ENCODE peak calls at places on chromosomes 1 and 21, in nine cellular contexts. One of them, this sample, is unnamed.

GRCh38 chr1:182195733-182196132 is 134.2 kb upstream of the ZNF648 start:
- DNase-seq in cardiac muscle cell: no peak
- DNase-seq in cardiac fibroblast: no peak
- DNase-seq in heart left ventricle: no peak
- DNase-seq in spleen: no peak
- DNase-seq in stomach: no peak
- DNase-seq in Calu3: no peak
- DNase-seq in H1: no peak
- DNase-seq in astrocyte of the spinal cord: no peak
- DNase-seq in this sample: no peak

GRCh38 chr21:41403966-41404365 is 22.1 kb upstream of the MX1 start:
- DNase-seq in spleen: no peak
- DNase-seq in heart left ventricle: no peak
- DNase-seq in astrocyte of the spinal cord: no peak
- DNase-seq in H1: no peak
- DNase-seq in cardiac fibroblast: no peak
- DNase-seq in stomach: no peak
- DNase-seq in cardiac muscle cell: no peak
- DNase-seq in Calu3: no peak
- DNase-seq in this sample: peak

GRCh38 chr21:29145837-29146453 is 15.5 kb downstream of the MAP3K7CL start:
- DNase-seq in H1: no peak
- DNase-seq in astrocyte of the spinal cord: no peak
- DNase-seq in stomach: no peak
- DNase-seq in cardiac fibroblast: no peak
- DNase-seq in spleen: no peak
- DNase-seq in heart left ventricle: no peak
- DNase-seq in Calu3: no peak
- DNase-seq in cardiac muscle cell: no peak
- DNase-seq in this sample: no peak

GRCh38 chr1:53592521-53592982 is 133.4 kb downstream of the DMRTB1 start:
- DNase-seq in heart left ventricle: no peak
- DNase-seq in astrocyte of the spinal cord: peak
- DNase-seq in cardiac fibroblast: peak
- DNase-seq in H1: no peak
- DNase-seq in stomach: peak
- DNase-seq in Calu3: peak
- DNase-seq in cardiac muscle cell: peak
- DNase-seq in spleen: no peak
- DNase-seq in this sample: no peak

GRCh38 chr1:10651377-10651776 is 145.1 kb downstream of the CASZ1 start:
- DNase-seq in H1: peak
- DNase-seq in spleen: no peak
- DNase-seq in stomach: no peak
- DNase-seq in heart left ventricle: no peak
- DNase-seq in cardiac muscle cell: peak
- DNase-seq in Calu3: no peak
- DNase-seq in astrocyte of the spinal cord: no peak
- DNase-seq in cardiac fibroblast: no peak
- DNase-seq in this sample: peak

GRCh38 chr1:112872551-112872962 is 83.4 kb downstream of the SLC16A1 start:
- DNase-seq in stomach: no peak
- DNase-seq in cardiac fibroblast: no peak
- DNase-seq in cardiac muscle cell: peak
- DNase-seq in heart left ventricle: no peak
- DNase-seq in spleen: no peak
- DNase-seq in astrocyte of the spinal cord: no peak
- DNase-seq in Calu3: no peak
- DNase-seq in H1: no peak
- DNase-seq in this sample: no peak

GRCh38 chr21:41250519-41250918 is 66.1 kb upstream of the FAM3B start:
- DNase-seq in stomach: peak
- DNase-seq in cardiac muscle cell: peak
- DNase-seq in cardiac fibroblast: peak
- DNase-seq in heart left ventricle: no peak
- DNase-seq in Calu3: no peak
- DNase-seq in H1: no peak
- DNase-seq in spleen: no peak
- DNase-seq in astrocyte of the spinal cord: peak
- DNase-seq in this sample: no peak

GRCh38 chr1:114218397-114219237 is 64.9 kb upstream of the SYT6 start:
- DNase-seq in cardiac muscle cell: peak
- DNase-seq in H1: no peak
- DNase-seq in Calu3: no peak
- DNase-seq in cardiac fibroblast: no peak
- DNase-seq in spleen: no peak
- DNase-seq in heart left ventricle: no peak
- DNase-seq in astrocyte of the spinal cord: no peak
- DNase-seq in stomach: no peak
- DNase-seq in this sample: no peak

GRCh38 chr21:44710756-44711326 is 531 bp downstream of the TSPEAR start:
- DNase-seq in stomach: no peak
- DNase-seq in H1: peak
- DNase-seq in cardiac muscle cell: no peak
- DNase-seq in astrocyte of the spinal cord: no peak
- DNase-seq in cardiac fibroblast: no peak
- DNase-seq in heart left ventricle: no peak
- DNase-seq in spleen: no peak
- DNase-seq in Calu3: no peak
- DNase-seq in this sample: no peak

GRCh38 chr1:153519242-153519641 is 16.5 kb downstream of the S100A6 start:
- DNase-seq in heart left ventricle: no peak
- DNase-seq in cardiac fibroblast: no peak
- DNase-seq in spleen: no peak
- DNase-seq in Calu3: no peak
- DNase-seq in stomach: no peak
- DNase-seq in cardiac muscle cell: no peak
- DNase-seq in H1: no peak
- DNase-seq in astrocyte of the spinal cord: no peak
- DNase-seq in this sample: no peak

GRCh38 chr1:18724001-18724411 is 93.4 kb downstream of the PAX7 start:
- DNase-seq in cardiac muscle cell: no peak
- DNase-seq in astrocyte of the spinal cord: no peak
- DNase-seq in H1: peak
- DNase-seq in cardiac fibroblast: no peak
- DNase-seq in stomach: no peak
- DNase-seq in spleen: no peak
- DNase-seq in Calu3: no peak
- DNase-seq in heart left ventricle: no peak
- DNase-seq in this sample: peak

GRCh38 chr1:211811126-211811525 is 19.4 kb downstream of the LPGAT1 start:
- DNase-seq in stomach: no peak
- DNase-seq in heart left ventricle: no peak
- DNase-seq in cardiac muscle cell: no peak
- DNase-seq in cardiac fibroblast: peak
- DNase-seq in H1: no peak
- DNase-seq in spleen: no peak
- DNase-seq in astrocyte of the spinal cord: no peak
- DNase-seq in Calu3: no peak
- DNase-seq in this sample: no peak

GRCh38 chr1:204684551-204685235 is 845 bp downstream of the LRRN2 start:
- DNase-seq in spleen: no peak
- DNase-seq in H1: peak
- DNase-seq in stomach: no peak
- DNase-seq in cardiac muscle cell: peak
- DNase-seq in astrocyte of the spinal cord: no peak
- DNase-seq in cardiac fibroblast: no peak
- DNase-seq in Calu3: peak
- DNase-seq in heart left ventricle: peak
- DNase-seq in this sample: peak

GRCh38 chr1:99659755-99660210 is 13.9 kb downstream of the PALMD start:
- DNase-seq in spleen: no peak
- DNase-seq in cardiac muscle cell: peak
- DNase-seq in cardiac fibroblast: peak
- DNase-seq in heart left ventricle: no peak
- DNase-seq in stomach: no peak
- DNase-seq in H1: no peak
- DNase-seq in astrocyte of the spinal cord: peak
- DNase-seq in Calu3: peak
- DNase-seq in this sample: no peak

DNA sequence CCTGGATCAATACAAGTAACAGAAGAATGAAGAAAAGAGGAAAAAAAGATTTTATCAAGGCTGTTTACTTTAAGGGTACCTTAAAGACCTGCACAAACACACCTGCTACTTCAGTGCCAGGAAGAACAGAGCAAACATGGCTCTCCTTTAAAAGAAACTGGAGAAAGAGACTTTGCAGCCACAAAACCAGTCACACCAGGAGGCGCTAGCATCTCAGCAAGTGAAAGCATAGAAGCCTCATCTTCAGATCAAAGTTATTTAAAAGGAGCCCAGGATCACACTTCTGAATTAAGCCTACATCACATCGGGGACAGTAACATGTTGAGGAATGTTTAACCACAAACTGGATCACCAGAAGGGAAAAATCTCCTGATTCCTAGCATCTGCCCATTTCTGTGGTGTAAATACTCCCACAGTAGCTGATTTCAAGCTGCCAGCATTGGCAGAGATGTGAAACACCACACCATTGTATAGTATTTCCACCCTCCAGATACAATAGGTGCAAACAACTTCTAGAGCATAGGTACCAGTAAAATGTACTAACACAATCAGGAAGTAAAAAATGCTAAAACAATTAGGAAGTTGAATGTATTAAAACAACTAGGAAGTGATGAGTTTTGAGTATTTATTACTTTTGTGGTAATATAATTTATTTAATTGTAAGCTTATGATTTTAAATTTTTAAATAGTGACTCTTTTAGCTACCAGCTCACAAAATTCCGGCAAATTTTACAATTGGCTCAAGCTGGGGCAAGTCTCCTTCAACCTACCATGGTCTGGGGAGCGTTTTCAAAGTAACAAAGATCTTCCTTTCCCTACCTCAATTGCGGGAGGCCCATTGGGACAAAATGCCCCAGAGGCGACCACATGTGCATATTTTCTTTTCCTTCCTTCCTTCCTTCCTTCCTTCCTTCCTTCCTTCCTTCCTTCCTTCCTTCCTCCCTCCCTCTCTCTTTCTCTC is 105.3 kb upstream of the CLDN14 start:
- DNase-seq in Calu3: no peak
- DNase-seq in spleen: no peak
- DNase-seq in cardiac fibroblast: peak
- DNase-seq in heart left ventricle: no peak
- DNase-seq in stomach: no peak
- DNase-seq in cardiac muscle cell: no peak
- DNase-seq in H1: no peak
- DNase-seq in astrocyte of the spinal cord: no peak
- DNase-seq in this sample: no peak
- TF ChIP-seq CTCF in Calu3: no peak
- TF ChIP-seq CTCF in spleen: no peak
- TF ChIP-seq CTCF in cardiac fibroblast: no peak
- TF ChIP-seq CTCF in heart left ventricle: no peak
- TF ChIP-seq CTCF in stomach: no peak
- TF ChIP-seq CTCF in cardiac muscle cell: peak
- TF ChIP-seq CTCF in H1: peak
- TF ChIP-seq CTCF in astrocyte of the spinal cord: peak
- TF ChIP-seq CTCF in this sample: no peak

DNA sequence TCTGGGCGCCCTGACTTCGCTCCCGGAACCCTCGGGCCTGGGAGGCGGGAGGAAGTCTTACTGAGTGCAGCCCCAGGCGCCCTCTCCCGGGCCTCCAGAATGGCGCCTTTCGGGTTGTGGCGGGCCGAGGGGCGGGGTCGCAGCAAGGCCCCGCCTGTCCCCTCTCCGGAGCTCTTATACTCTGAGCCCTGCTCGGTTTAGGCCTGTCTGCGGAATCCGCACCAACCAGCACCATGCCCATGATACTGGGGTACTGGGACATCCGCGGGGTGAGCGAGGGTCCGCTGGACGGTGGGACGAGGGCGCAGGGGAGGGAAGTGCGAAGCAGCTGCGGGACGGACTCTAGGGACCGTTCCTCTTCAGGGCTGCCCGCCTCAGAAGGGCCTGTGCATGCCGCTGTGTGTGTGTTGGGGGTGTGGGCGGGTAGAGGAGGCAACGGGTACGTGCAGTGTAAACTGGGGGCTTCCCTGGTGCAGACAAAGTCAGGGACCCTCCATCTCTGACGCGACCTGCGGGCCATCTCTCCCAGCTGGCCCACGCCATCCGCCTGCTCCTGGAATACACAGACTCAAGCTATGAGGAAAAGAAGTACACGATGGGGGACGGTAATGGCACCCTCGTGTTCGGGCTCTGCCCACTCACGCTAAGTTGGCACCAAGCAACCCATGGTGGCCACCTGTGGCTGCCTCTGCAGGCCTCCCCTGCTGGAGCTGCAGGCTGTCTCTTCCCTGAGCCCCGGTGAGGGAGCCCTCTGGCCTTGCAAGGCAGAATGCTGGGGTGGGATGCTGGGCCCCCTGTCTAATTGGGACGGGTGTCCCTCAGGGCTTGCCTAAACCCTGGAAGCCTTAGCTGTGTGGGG is at the start of gene GSTM1:
- DNase-seq in H1: peak
- DNase-seq in stomach: peak
- DNase-seq in Calu3: peak
- DNase-seq in astrocyte of the spinal cord: peak
- DNase-seq in spleen: peak
- DNase-seq in cardiac fibroblast: peak
- DNase-seq in cardiac muscle cell: peak
- DNase-seq in heart left ventricle: peak
- DNase-seq in this sample: peak
- TF ChIP-seq CTCF in H1: no peak
- TF ChIP-seq CTCF in stomach: no peak
- TF ChIP-seq CTCF in Calu3: no peak
- TF ChIP-seq CTCF in astrocyte of the spinal cord: peak
- TF ChIP-seq CTCF in spleen: peak
- TF ChIP-seq CTCF in cardiac fibroblast: peak
- TF ChIP-seq CTCF in cardiac muscle cell: peak
- TF ChIP-seq CTCF in heart left ventricle: peak
- TF ChIP-seq CTCF in this sample: no peak

DNA sequence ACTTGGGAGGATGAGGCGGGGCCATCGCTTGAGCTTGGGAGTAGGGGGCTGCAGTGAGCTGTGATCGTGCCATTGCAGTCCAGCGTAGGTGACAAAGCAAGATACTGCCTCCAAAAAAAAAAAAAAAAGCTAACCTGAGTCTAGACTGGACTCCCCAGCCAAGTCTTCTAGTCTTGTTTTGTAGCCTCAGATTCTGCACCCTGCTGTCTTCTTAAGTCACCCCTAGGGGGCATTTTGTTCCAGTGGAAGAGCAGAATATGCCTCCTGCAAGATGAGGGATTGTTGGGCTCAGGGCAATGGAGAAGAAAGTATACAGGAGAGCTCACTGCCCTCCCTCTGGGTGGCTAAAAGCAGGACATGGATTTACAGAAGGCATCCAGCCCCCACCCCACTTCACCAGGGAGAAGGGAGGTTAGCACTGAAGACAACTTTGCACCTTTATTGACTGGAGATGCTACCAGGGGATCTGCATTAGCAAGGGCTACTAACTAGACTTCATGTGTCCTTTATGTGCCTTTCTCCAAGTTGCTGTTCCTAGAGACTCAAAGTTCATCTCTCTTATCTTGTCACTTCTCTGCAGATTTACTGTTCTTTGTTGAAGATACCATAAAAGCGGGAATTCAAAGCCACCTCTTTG is 15.3 kb upstream of the RNF187 start:
- DNase-seq in astrocyte of the spinal cord: peak
- DNase-seq in heart left ventricle: no peak
- DNase-seq in Calu3: no peak
- DNase-seq in stomach: no peak
- DNase-seq in cardiac fibroblast: peak
- DNase-seq in cardiac muscle cell: peak
- DNase-seq in H1: no peak
- DNase-seq in spleen: no peak
- DNase-seq in this sample: no peak
- TF ChIP-seq CTCF in astrocyte of the spinal cord: peak
- TF ChIP-seq CTCF in heart left ventricle: peak
- TF ChIP-seq CTCF in Calu3: no peak
- TF ChIP-seq CTCF in stomach: peak
- TF ChIP-seq CTCF in cardiac fibroblast: peak
- TF ChIP-seq CTCF in cardiac muscle cell: peak
- TF ChIP-seq CTCF in H1: peak
- TF ChIP-seq CTCF in spleen: no peak
- TF ChIP-seq CTCF in this sample: peak

GRCh38 chr1:15064217-15064929 is 89.2 kb upstream of the TMEM51 start:
- DNase-seq in astrocyte of the spinal cord: no peak
- DNase-seq in cardiac fibroblast: no peak
- DNase-seq in spleen: no peak
- DNase-seq in H1: no peak
- DNase-seq in cardiac muscle cell: no peak
- DNase-seq in stomach: no peak
- DNase-seq in Calu3: no peak
- DNase-seq in heart left ventricle: no peak
- DNase-seq in this sample: no peak
- TF ChIP-seq CTCF in astrocyte of the spinal cord: no peak
- TF ChIP-seq CTCF in cardiac fibroblast: no peak
- TF ChIP-seq CTCF in spleen: no peak
- TF ChIP-seq CTCF in H1: peak
- TF ChIP-seq CTCF in cardiac muscle cell: no peak
- TF ChIP-seq CTCF in stomach: no peak
- TF ChIP-seq CTCF in Calu3: no peak
- TF ChIP-seq CTCF in heart left ventricle: no peak
- TF ChIP-seq CTCF in this sample: no peak